ENCODE peak calls at places on chromosomes 6 and 20, in five cellular contexts. R is T-cell, N is choroid plexus epithelial cell, M is endothelial cell, S is NCI-H1694 treated with DMSO at 0.1 percent for 48 hours. W is an unnamed sample.

GRCh38 chr6:37188962-37189510 is 19.1 kb downstream of the PIM1 start:
- DNase-seq in R (no peak), N (no peak), M (no peak), S (no peak), W (no peak)

GRCh38 chr6:89501239-89501638 is 68.3 kb downstream of the ANKRD6 start:
- DNase-seq in R (no peak), N (peak; percentile 26), M (no peak), S (no peak), W (no peak)

GRCh38 chr6:90131614-90132423 is 164.8 kb downstream of the BACH2 start:
- DNase-seq in R (no peak), N (peak; percentile 4), M (no peak), S (no peak), W (no peak)

GRCh38 chr20:58012731-58013510 is 215.5 kb downstream of the ANKRD60 start:
- DNase-seq in R (no peak), N (no peak), M (no peak), S (no peak), W (no peak)

GRCh38 chr6:56642366-56643261 is at the start of gene DST:
- DNase-seq in R (no peak), N (peak; percentile 94), M (no peak), S (no peak), W (no peak)

GRCh38 chr6:39280247-39280731 is 33.9 kb downstream of the KCNK17 start:
- DNase-seq in R (no peak), N (no peak), M (no peak), S (no peak), W (no peak)

GRCh38 chr20:48404598-48404997 is 423.2 kb downstream of the PREX1 start:
- DNase-seq in R (no peak), N (no peak), M (no peak), S (no peak), W (no peak)

GRCh38 chr6:71198908-71199307 is 89.7 kb upstream of the OGFRL1 start:
- DNase-seq in R (no peak), N (no peak), M (no peak), S (no peak), W (no peak)

GRCh38 chr6:169864148-169865030 is 113.0 kb downstream of the ERMARD start:
- DNase-seq in R (no peak), N (no peak), M (no peak), S (no peak), W (no peak)

GRCh38 chr6:134534708-134535149 is 216.8 kb upstream of the SGK1 start:
- DNase-seq in R (no peak), N (peak; percentile 76), M (no peak), S (no peak), W (no peak)

GRCh38 chr6:154569136-154569862 is 58.8 kb upstream of the CNKSR3 start:
- DNase-seq in R (no peak), N (no peak), M (no peak), S (no peak), W (no peak)

GRCh38 chr6:132414761-132415160 is 13.5 kb upstream of the MOXD1 start:
- DNase-seq in R (no peak), N (no peak), M (no peak), S (no peak), W (no peak)

GRCh38 chr6:137968901-137969300 is 101.8 kb downstream of the TNFAIP3 start:
- DNase-seq in R (no peak), N (peak; percentile 17), M (no peak), S (no peak), W (no peak)

GRCh38 chr20:35264755-35265154 is 13.2 kb downstream of the MMP24OS start:
- DNase-seq in R (no peak), N (peak; percentile 45), M (peak; percentile 58), S (no peak), W (no peak)

GRCh38 chr6:82492134-82492533 is 128.5 kb downstream of the TPBG start:
- DNase-seq in R (no peak), N (no peak), M (no peak), S (no peak), W (no peak)

GRCh38 chr20:10498196-10498595 is 63.1 kb downstream of the SLX4IP start:
- DNase-seq in R (no peak), N (no peak), M (peak; percentile 14), S (no peak), W (no peak)

GRCh38 chr6:11251553-11252358 is 19.3 kb upstream of the NEDD9 start:
- DNase-seq in R (no peak), N (peak; percentile 85), M (no peak), S (no peak), W (peak; percentile 56)

GRCh38 chr6:35302604-35303218 is 5.1 kb downstream of the DEF6 start:
- DNase-seq in R (peak; percentile 68), N (peak; percentile 35), M (no peak), S (no peak), W (no peak)

GRCh38 chr6:138517635-138518034 is 18.3 kb upstream of the NHSL1 start:
- DNase-seq in R (peak; percentile 20), N (peak; percentile 60), M (peak; percentile 36), S (peak; percentile 3), W (no peak)

GRCh38 chr6:166972101-166972500 is 15.8 kb upstream of the RNASET2 start:
- DNase-seq in R (no peak), N (no peak), M (no peak), S (no peak), W (no peak)

W was measured in occipital lobe.